ENCODE peak calls at places on chromosomes 4 and X, in four cellular contexts. D is K562, T is IMR-90, Q is keratinocyte. W is an unnamed sample.
A peak's percentile ranks its signal among the peaks of the same experiment; 100 is the strongest.

GRCh38 chr4:9765091-9765490 is 16.3 kb upstream of the DRD5 start:
- DNase-seq in D (peak; percentile 9), T (peak; percentile 4), Q (peak; percentile 1), W (peak; percentile 24)

GRCh38 chr4:76677571-76678326 is 220.2 kb downstream of the SOWAHB start:
- DNase-seq in Q (no peak), D (no peak), T (no peak), W (peak; percentile 49)

GRCh38 chrX:45344597-45344996 is 143.9 kb upstream of the DIPK2B start:
- DNase-seq in T (peak; percentile 81), D (no peak), Q (no peak), W (no peak)

GRCh38 chr4:112514449-112515277 is 1.3 kb downstream of the NEUROG2 start:
- DNase-seq in Q (no peak), T (no peak), D (no peak), W (no peak)

GRCh38 chr4:23001478-23001877 is 308.7 kb downstream of the GBA3 start:
- DNase-seq in T (no peak), D (peak; percentile 59), Q (no peak), W (no peak)

GRCh38 chr4:101678180-101678579 is 112.3 kb upstream of the BANK1 start:
- DNase-seq in D (no peak), T (no peak), Q (no peak), W (no peak)

GRCh38 chrX:53071604-53072417 is 10.4 kb upstream of the TSPYL2 start:
- DNase-seq in D (peak; percentile 81), T (peak; percentile 56), Q (peak; percentile 52), W (peak; percentile 49)

GRCh38 chrX:140967036-140967435 is 35.4 kb upstream of the SPANXB1 start:
- DNase-seq in D (no peak), Q (no peak), T (no peak), W (no peak)

GRCh38 chrX:16436348-16437188 is 213.4 kb upstream of the S100G start:
- DNase-seq in D (peak; percentile 79), T (peak; percentile 75), Q (peak; percentile 40), W (peak; percentile 54)

GRCh38 chrX:110159865-110160264 is 157.0 kb downstream of the TMEM164 start:
- DNase-seq in T (no peak), Q (no peak), D (no peak), W (no peak)

GRCh38 chr4:78291277-78291676 is 234.2 kb downstream of the FRAS1 start:
- DNase-seq in T (no peak), D (no peak), Q (no peak), W (no peak)

GRCh38 chr4:78288327-78288726 is 231.2 kb downstream of the FRAS1 start:
- DNase-seq in D (no peak), Q (no peak), T (no peak), W (no peak)

GRCh38 chr4:78286281-78286680 is 229.2 kb downstream of the FRAS1 start:
- DNase-seq in D (no peak), T (no peak), Q (no peak), W (no peak)
- H3K9me1 ChIP-seq in D (no peaks in the 10 kb centered on the region), T (no peaks in the 10 kb centered on the region), Q (no peaks in the 10 kb centered on the region), W (no peaks in the 10 kb centered on the region)

GRCh38 chr4:53196872-53197759 is 168.7 kb downstream of the SCFD2 start:
- DNase-seq in D (peak; percentile 77), T (peak; percentile 90), Q (peak; percentile 57), W (peak; percentile 84)
- H3K4me3 ChIP-seq in D (no peak overlapping the region), T (peak overlapping the region; percentile 22), Q (no peak overlapping the region), W (no peak overlapping the region)

GRCh38 chr4:48785302-48785701 is 5.2 kb upstream of the FRYL start:
- DNase-seq in D (no peak), Q (no peak), T (no peak), W (no peak)
- H3K9me1 ChIP-seq in D (no peaks in the 10 kb centered on the region), Q (no peaks in the 10 kb centered on the region), T (peaks cover 3% of the 10 kb centered on the region), W (no peaks in the 10 kb centered on the region)

GRCh38 chr4:148376151-148376550 is 66.1 kb downstream of the NR3C2 start:
- DNase-seq in T (peak; percentile 62), D (no peak), Q (no peak), W (peak; percentile 91)
- H3K4me3 ChIP-seq in T (peak overlapping the region; percentile 7), D (no peak overlapping the region), Q (no peak overlapping the region), W (no peak overlapping the region)

W was measured in endothelial cell of umbilical vein.